ENCODE peak calls at places on chromosomes 7 and 10, in five cellular contexts. M is mammary epithelial cell, P is pancreas, J is AG09309, N is kidney. U is an unnamed sample.

GRCh38 chr7:108376206-108376605 is 80.0 kb downstream of the NRCAM start:
- DNase-seq in J (no peak), M (no peak), P (peak), N (no peak), U (no peak)

GRCh38 chr10:78925800-78926319 is 142.9 kb upstream of the ZMIZ1 start:
- DNase-seq in P (no peak), N (no peak), M (peak), J (peak), U (no peak)

GRCh38 chr10:87659571-87660483 is at the start of gene PAPSS2:
- DNase-seq in N (peak), M (peak), J (no peak), P (peak), U (no peak)

GRCh38 chr10:130047336-130047735 is 63.3 kb downstream of the C10orf143 start:
- DNase-seq in N (no peak), J (no peak), M (no peak), P (no peak), U (no peak)

GRCh38 chr7:36285276-36285675 is 104.4 kb upstream of the ANLN start:
- DNase-seq in N (no peak), J (no peak), M (no peak), P (no peak), U (no peak)

GRCh38 chr10:89224697-89225443 is 17.8 kb upstream of the CH25H start:
- DNase-seq in M (no peak), J (no peak), P (peak), N (no peak), U (no peak)

GRCh38 chr7:22563621-22564241 is 63.7 kb upstream of the STEAP1B start:
- DNase-seq in N (no peak), M (peak), J (no peak), P (no peak), U (peak)

GRCh38 chr7:156034397-156034796 is 222.1 kb upstream of the SHH start:
- DNase-seq in J (no peak), N (no peak), P (no peak), M (no peak), U (no peak)

GRCh38 chr7:11188529-11189310 is 215.0 kb downstream of the PHF14 start:
- DNase-seq in N (no peak), P (no peak), J (no peak), M (no peak), U (no peak)

GRCh38 chr10:97543025-97543546 is 29.5 kb upstream of the ANKRD2 start:
- DNase-seq in P (peak), J (peak), M (peak), N (peak), U (peak)

GRCh38 chr7:98252655-98253054 is 623 bp upstream of the TECPR1 start:
- DNase-seq in P (no peak), N (no peak), M (peak), J (no peak), U (no peak)

GRCh38 chr7:89028319-89028718 is 232.8 kb upstream of the TEX47 start:
- DNase-seq in J (no peak), P (no peak), M (no peak), N (no peak), U (no peak)

GRCh38 chr7:16284581-16284980 is 136.8 kb downstream of the CRPPA start:
- DNase-seq in M (no peak), P (no peak), J (no peak), N (no peak), U (no peak)

GRCh38 chr10:21334891-21335696 is 190.4 kb downstream of the SKIDA1 start:
- DNase-seq in J (peak), M (peak), N (no peak), P (no peak), U (no peak)

GRCh38 chr7:131183611-131184119 is 144.0 kb upstream of the MKLN1 start:
- DNase-seq in M (peak), J (no peak), N (no peak), P (no peak), U (no peak)

GRCh38 chr7:24739306-24739705 is 18.0 kb downstream of the GSDME start:
- DNase-seq in M (no peak), N (no peak), P (no peak), J (no peak), U (no peak)

GRCh38 chr10:78634835-78635234 is 433.9 kb upstream of the ZMIZ1 start:
- DNase-seq in J (no peak), M (no peak), P (no peak), N (no peak), U (no peak)

GRCh38 chr7:82816272-82816671 is 346.4 kb downstream of the PCLO start:
- DNase-seq in N (no peak), P (no peak), J (no peak), M (no peak), U (no peak)

GRCh38 chr7:88013981-88014380 is 79.9 kb downstream of the ADAM22 start:
- DNase-seq in J (no peak), N (no peak), P (no peak), M (no peak), U (no peak)

GRCh38 chr7:21939136-21939857 is 6.4 kb downstream of the CDCA7L start:
- DNase-seq in N (no peak), J (no peak), M (no peak), P (no peak), U (no peak)

GRCh38 chr7:4861673-4862072 is at the start of gene PAPOLB:
- DNase-seq in J (no peak), P (no peak), N (no peak), M (no peak), U (no peak)

GRCh38 chr10:129101232-129101980 is 365.6 kb upstream of the MGMT start:
- DNase-seq in P (no peak), M (no peak), J (no peak), N (no peak), U (no peak)

GRCh38 chr7:84455788-84456187 is 261.2 kb upstream of the SEMA3A start:
- DNase-seq in N (no peak), J (no peak), M (peak), P (no peak), U (no peak)

GRCh38 chr10:112858990-112859520 is 91.0 kb upstream of the TCF7L2 start:
- DNase-seq in P (no peak), J (no peak), M (no peak), N (no peak), U (no peak)

GRCh38 chr7:44305564-44306507 is 19.6 kb downstream of the CAMK2B start:
- DNase-seq in J (no peak), N (no peak), M (no peak), P (no peak), U (peak)

GRCh38 chr10:14742815-14743214 is 31.9 kb downstream of the FAM107B start:
- DNase-seq in M (no peak), N (no peak), J (no peak), P (no peak), U (no peak)

GRCh38 chr10:110758898-110759297 is 112.8 kb upstream of the PDCD4 start:
- DNase-seq in N (no peak), M (peak), J (peak), P (no peak), U (no peak)

GRCh38 chr10:44194435-44194834 is 190.5 kb downstream of the CXCL12 start:
- DNase-seq in P (no peak), J (no peak), M (no peak), N (no peak), U (peak)

GRCh38 chr7:90838799-90839198 is 242.7 kb downstream of the CDK14 start:
- DNase-seq in M (no peak), J (no peak), P (no peak), N (no peak), U (no peak)

GRCh38 chr7:40716052-40716451 is 581.2 kb downstream of the SUGCT start:
- DNase-seq in N (no peak), P (no peak), M (no peak), J (no peak), U (no peak)

GRCh38 chr7:102431617-102432298 is 1.6 kb upstream of the ORAI2 start:
- DNase-seq in J (no peak), M (peak), N (no peak), P (no peak), U (no peak)

GRCh38 chr7:88254721-88255120 is 34.9 kb upstream of the SRI start:
- DNase-seq in N (no peak), M (peak), J (no peak), P (no peak), U (no peak)

GRCh38 chr10:93471110-93471651 is 11.0 kb downstream of the MYOF start:
- DNase-seq in M (peak), J (peak), N (no peak), P (no peak), U (no peak)

GRCh38 chr10:3239066-3239919 is 66.7 kb upstream of the PITRM1 start:
- DNase-seq in J (no peak), P (peak), M (peak), N (peak), U (no peak)

GRCh38 chr10:129958686-129959543 is 5.2 kb downstream of the EBF3 start:
- DNase-seq in P (no peak), M (no peak), J (no peak), N (no peak), U (no peak)

DNA sequence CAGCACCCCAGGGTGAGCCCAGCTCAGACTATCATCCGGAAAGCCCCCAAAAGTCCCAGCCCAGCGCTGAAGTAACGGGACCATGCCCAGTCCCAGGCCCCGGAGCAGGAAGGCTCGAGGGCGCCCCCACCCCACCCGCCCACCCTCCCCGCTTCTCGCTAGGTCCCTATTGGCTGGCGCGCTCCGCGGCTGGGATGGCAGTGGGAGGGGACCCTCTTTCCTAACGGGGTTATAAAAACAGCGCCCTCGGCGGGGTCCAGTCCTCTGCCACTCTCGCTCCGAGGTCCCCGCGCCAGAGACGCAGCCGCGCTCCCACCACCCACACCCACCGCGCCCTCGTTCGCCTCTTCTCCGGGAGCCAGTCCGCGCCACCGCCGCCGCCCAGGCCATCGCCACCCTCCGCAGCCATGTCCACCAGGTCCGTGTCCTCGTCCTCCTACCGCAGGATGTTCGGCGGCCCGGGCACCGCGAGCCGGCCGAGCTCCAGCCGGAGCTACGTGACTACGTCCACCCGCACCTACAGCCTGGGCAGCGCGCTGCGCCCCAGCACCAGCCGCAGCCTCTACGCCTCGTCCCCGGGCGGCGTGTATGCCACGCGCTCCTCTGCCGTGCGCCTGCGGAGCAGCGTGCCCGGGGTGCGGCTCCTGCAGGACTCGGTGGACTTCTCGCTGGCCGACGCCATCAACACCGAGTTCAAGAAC is 1.1 kb downstream of the VIM start:
- DNase-seq in P (peak), J (no peak), N (peak), M (peak), U (peak)
- TF ChIP-seq CTCF in P (no peak), J (no peak), N (no peak), M (no peak), U (no peak)

GRCh38 chr7:157278167-157278790 is 58.5 kb upstream of the DNAJB6 start:
- DNase-seq in M (no peak), N (peak), P (no peak), J (no peak), U (no peak)

GRCh38 chr7:157279679-157279972 is 57.2 kb upstream of the DNAJB6 start:
- DNase-seq in J (no peak), M (no peak), P (no peak), N (peak), U (no peak)

GRCh38 chr7:157279973-157280841 is 56.6 kb upstream of the DNAJB6 start:
- DNase-seq in M (no peak), J (no peak), N (peak), P (no peak), U (no peak)

GRCh38 chr7:157276731-157277562 is 59.9 kb upstream of the DNAJB6 start:
- DNase-seq in M (no peak), J (no peak), P (no peak), N (peak), U (no peak)

GRCh38 chr7:157278791-157279678 is 57.8 kb upstream of the DNAJB6 start:
- DNase-seq in P (no peak), N (peak), J (no peak), M (no peak), U (no peak)
- H3K4me3 ChIP-seq in P (peak), N (no peak), J (peak), M (no peak), U (peak)

GRCh38 chr10:30022590-30022989 is 36.8 kb downstream of the JCAD start:
- DNase-seq in M (no peak), P (no peak), J (no peak), N (no peak), U (no peak)
- TF ChIP-seq CTCF in M (no peak), P (no peak), J (no peak), N (no peak), U (no peak)

GRCh38 chr10:92241501-92241900 is 49.4 kb downstream of the CPEB3 start:
- DNase-seq in P (no peak), J (no peak), N (no peak), M (no peak), U (no peak)
- H3K4me3 ChIP-seq in P (no peak), J (no peak), N (peak), M (peak), U (peak)

GRCh38 chr7:129501760-129502707 is at the start of gene SMKR1:
- DNase-seq in M (peak), P (peak), N (peak), J (no peak), U (no peak)
- TF ChIP-seq CTCF in M (no peak), P (no peak), N (no peak), J (no peak), U (no peak)

GRCh38 chr10:119211176-119211575 is 3.8 kb downstream of the GRK5 start:
- DNase-seq in M (no peak), N (no peak), P (no peak), J (no peak), U (no peak)

GRCh38 chr10:119210633-119211032 is 3.3 kb downstream of the GRK5 start:
- DNase-seq in J (no peak), N (no peak), M (no peak), P (no peak), U (no peak)

GRCh38 chr10:119209050-119209735 is 1.8 kb downstream of the GRK5 start:
- DNase-seq in M (no peak), N (peak), P (peak), J (no peak), U (no peak)

GRCh38 chr10:119209736-119210355 is 2.5 kb downstream of the GRK5 start:
- DNase-seq in J (no peak), P (no peak), N (no peak), M (no peak), U (no peak)

GRCh38 chr10:119211625-119212441 is 4.5 kb downstream of the GRK5 start:
- DNase-seq in N (no peak), J (no peak), M (no peak), P (no peak), U (no peak)
- H3K4me3 ChIP-seq in N (no peak), J (no peak), M (no peak), P (no peak), U (peak)

DNA sequence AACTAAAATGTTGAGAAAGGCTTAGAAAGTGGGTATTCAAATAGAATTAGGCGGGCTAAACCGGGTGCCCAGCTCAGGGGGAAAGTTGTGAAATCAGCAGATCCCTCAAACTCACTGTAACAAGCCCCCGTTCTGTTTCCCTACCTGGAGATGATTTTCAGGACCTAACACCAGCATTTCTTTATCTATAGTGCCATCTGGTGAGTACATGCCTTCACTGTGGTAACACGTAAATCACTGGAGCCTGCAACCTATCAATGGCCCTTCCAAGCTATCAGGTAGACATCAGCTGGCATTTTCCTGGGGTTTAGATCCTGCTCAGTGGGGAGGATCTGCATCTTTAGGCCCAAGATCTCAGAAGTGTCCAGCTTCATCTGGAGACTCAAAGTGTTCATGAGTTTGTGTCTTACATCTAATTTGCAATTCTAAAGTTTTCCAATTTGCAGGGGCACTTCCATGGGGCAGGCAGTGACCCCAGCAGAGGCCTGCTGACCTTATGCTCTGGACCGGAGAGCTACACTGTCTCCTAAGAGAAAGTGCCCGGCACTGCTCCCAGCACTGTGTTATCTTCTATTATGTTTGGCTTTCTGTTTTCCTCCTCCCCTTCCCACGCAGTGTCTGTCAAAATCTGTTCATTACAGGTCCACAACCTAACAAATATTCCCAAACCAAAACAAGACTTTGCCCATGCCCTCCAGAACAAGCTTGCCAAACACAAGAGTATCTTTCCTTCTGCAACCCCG is 132.5 kb downstream of the LSM5 start:
- DNase-seq in M (peak), J (no peak), N (no peak), P (no peak), U (no peak)
- TF ChIP-seq CTCF in M (peak), J (no peak), N (no peak), P (no peak), U (no peak)

DNA sequence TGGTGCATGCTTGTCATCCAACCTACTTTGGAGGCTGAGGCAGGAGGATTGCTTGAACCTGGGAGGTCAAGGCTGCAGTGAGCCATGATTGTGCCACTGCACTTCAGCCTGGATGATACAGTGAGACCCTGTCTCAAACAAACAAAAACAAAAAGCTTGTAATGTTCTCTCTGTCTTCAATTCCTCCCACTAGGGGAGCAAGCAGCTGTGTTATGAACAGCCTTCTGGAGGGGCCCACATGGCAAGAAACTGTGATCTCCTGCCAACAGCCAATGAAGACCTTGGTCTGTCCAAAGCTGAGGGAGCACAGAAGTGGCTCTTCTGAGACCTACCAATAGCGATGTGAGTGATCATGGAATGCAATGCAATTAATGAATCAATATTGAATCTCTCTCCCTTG is 229.2 kb downstream of the SEC23IP start:
- DNase-seq in N (no peak), P (no peak), M (no peak), J (no peak), U (no peak)
- H3K4me3 ChIP-seq in N (no peak), P (no peak), M (no peak), J (no peak), U (no peak)

GRCh38 chr7:51226042-51226755 is 90.4 kb downstream of the COBL start:
- DNase-seq in N (no peak), J (no peak), M (peak), P (no peak), U (peak)

GRCh38 chr7:51223505-51223904 is 93.1 kb downstream of the COBL start:
- DNase-seq in J (no peak), N (no peak), M (no peak), P (no peak), U (no peak)

GRCh38 chr7:51226916-51227535 is 89.6 kb downstream of the COBL start:
- DNase-seq in M (no peak), P (no peak), N (no peak), J (no peak), U (no peak)

GRCh38 chr7:51222916-51223315 is 93.7 kb downstream of the COBL start:
- DNase-seq in M (no peak), N (no peak), P (no peak), J (no peak), U (no peak)

DNA sequence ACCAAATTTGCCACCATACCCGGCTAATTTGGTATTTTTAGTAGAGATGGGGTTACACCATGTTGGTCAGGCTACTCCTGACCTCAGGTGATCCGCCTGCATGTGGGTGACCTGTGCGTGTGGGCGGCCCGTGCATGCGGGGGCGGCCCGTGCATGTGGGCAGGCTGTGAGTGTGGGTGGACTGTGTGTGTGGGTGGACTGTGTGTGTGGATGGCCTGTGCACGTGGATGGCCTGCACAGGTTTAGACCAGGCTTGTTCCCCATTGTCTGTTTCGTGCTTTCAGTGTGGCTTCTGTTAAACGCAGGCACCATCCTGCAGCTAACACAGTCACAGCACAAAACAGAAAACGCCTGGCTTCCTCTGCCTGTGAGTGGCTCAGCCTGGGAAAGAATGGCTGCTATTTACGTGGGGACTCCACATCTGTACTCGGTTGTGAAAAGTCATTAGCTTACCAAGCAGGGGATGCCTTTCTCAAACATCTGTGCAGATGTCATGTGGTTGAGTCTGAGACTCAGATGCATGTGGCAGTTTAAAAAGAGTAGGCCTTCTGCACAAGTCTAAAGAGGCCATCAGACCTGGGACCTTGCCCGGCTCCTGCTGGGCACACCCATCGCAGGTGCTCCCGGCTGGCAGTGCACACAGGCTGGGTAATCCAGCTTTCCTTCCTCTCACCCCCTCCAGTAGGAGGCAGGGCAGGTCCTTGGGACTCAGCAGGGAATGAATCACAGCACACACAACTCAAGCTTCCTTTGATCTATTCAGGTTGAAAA is 91.6 kb downstream of the COBL start:
- DNase-seq in M (peak), N (no peak), J (no peak), P (peak), U (no peak)
- TF ChIP-seq CTCF in M (peak), N (peak), J (no peak), P (no peak), U (no peak)

GRCh38 chr7:29336851-29337627 is 142.5 kb downstream of the CHN2 start:
- DNase-seq in J (no peak), M (no peak), P (peak), N (no peak), U (no peak)

GRCh38 chr7:29340691-29341090 is 146.1 kb downstream of the CHN2 start:
- DNase-seq in P (no peak), M (no peak), J (no peak), N (no peak), U (no peak)

GRCh38 chr7:29341156-29341555 is 146.6 kb downstream of the CHN2 start:
- DNase-seq in N (no peak), P (no peak), J (no peak), M (no peak), U (no peak)

GRCh38 chr7:29335188-29336083 is 140.9 kb downstream of the CHN2 start:
- DNase-seq in N (no peak), M (no peak), P (no peak), J (no peak), U (no peak)

GRCh38 chr7:29337628-29338116 is 143.1 kb downstream of the CHN2 start:
- DNase-seq in P (no peak), J (no peak), N (no peak), M (no peak), U (no peak)
- H3K4me3 ChIP-seq in P (no peak), J (no peak), N (no peak), M (no peak), U (no peak)